ENCODE peak calls at places on chromosome 7, in five cellular contexts. One of them, this sample, is unnamed.

GRCh38 chr7:64574481-64575159 is 11.7 kb upstream of the ZNF680 start:
- DNase-seq in HFF-Myc: no peak
- DNase-seq in Kasumi-1: no peak
- DNase-seq in LoVo: no peak
- DNase-seq in activated T-helper 1 cell treated with anti-CD3 and anti-CD28 coated beads, Interleukin-2, amount 50 U/mL, for 16 hours: no peak
- DNase-seq in this sample: no peak

GRCh38 chr7:115593111-115593510 is 437.5 kb downstream of the TFEC start:
- DNase-seq in HFF-Myc: no peak
- DNase-seq in Kasumi-1: no peak
- DNase-seq in LoVo: no peak
- DNase-seq in activated T-helper 1 cell treated with anti-CD3 and anti-CD28 coated beads, Interleukin-2, amount 50 U/mL, for 16 hours: no peak
- DNase-seq in this sample: no peak

GRCh38 chr7:147400221-147400689 is 1190.3 kb upstream of the C7orf33 start:
- DNase-seq in HFF-Myc: no peak
- DNase-seq in Kasumi-1: no peak
- DNase-seq in LoVo: no peak
- DNase-seq in activated T-helper 1 cell treated with anti-CD3 and anti-CD28 coated beads, Interleukin-2, amount 50 U/mL, for 16 hours: no peak
- DNase-seq in this sample: no peak

GRCh38 chr7:31883761-31884164 is 186.4 kb downstream of the PDE1C start:
- DNase-seq in HFF-Myc: peak
- DNase-seq in Kasumi-1: peak
- DNase-seq in LoVo: no peak
- DNase-seq in activated T-helper 1 cell treated with anti-CD3 and anti-CD28 coated beads, Interleukin-2, amount 50 U/mL, for 16 hours: no peak
- DNase-seq in this sample: peak

GRCh38 chr7:21568762-21569161 is 25.9 kb downstream of the DNAH11 start:
- DNase-seq in HFF-Myc: no peak
- DNase-seq in Kasumi-1: peak
- DNase-seq in LoVo: no peak
- DNase-seq in activated T-helper 1 cell treated with anti-CD3 and anti-CD28 coated beads, Interleukin-2, amount 50 U/mL, for 16 hours: no peak
- DNase-seq in this sample: peak

GRCh38 chr7:133723044-133723443 is 404.1 kb upstream of the LRGUK start:
- DNase-seq in HFF-Myc: no peak
- DNase-seq in Kasumi-1: no peak
- DNase-seq in LoVo: no peak
- DNase-seq in activated T-helper 1 cell treated with anti-CD3 and anti-CD28 coated beads, Interleukin-2, amount 50 U/mL, for 16 hours: no peak
- DNase-seq in this sample: no peak

GRCh38 chr7:51278797-51279196 is 37.8 kb downstream of the COBL start:
- DNase-seq in HFF-Myc: no peak
- DNase-seq in Kasumi-1: no peak
- DNase-seq in LoVo: no peak
- DNase-seq in activated T-helper 1 cell treated with anti-CD3 and anti-CD28 coated beads, Interleukin-2, amount 50 U/mL, for 16 hours: no peak
- DNase-seq in this sample: no peak

GRCh38 chr7:73894851-73895441 is 34.0 kb downstream of the TMEM270 start:
- DNase-seq in HFF-Myc: no peak
- DNase-seq in Kasumi-1: no peak
- DNase-seq in LoVo: peak
- DNase-seq in activated T-helper 1 cell treated with anti-CD3 and anti-CD28 coated beads, Interleukin-2, amount 50 U/mL, for 16 hours: no peak
- DNase-seq in this sample: no peak

GRCh38 chr7:36651404-36651803 is 72.9 kb downstream of the AOAH start:
- DNase-seq in HFF-Myc: no peak
- DNase-seq in Kasumi-1: no peak
- DNase-seq in LoVo: no peak
- DNase-seq in activated T-helper 1 cell treated with anti-CD3 and anti-CD28 coated beads, Interleukin-2, amount 50 U/mL, for 16 hours: no peak
- DNase-seq in this sample: no peak

GRCh38 chr7:7221602-7222038 is 39.3 kb downstream of the C1GALT1 start:
- DNase-seq in HFF-Myc: peak
- DNase-seq in Kasumi-1: no peak
- DNase-seq in LoVo: peak
- DNase-seq in activated T-helper 1 cell treated with anti-CD3 and anti-CD28 coated beads, Interleukin-2, amount 50 U/mL, for 16 hours: no peak
- DNase-seq in this sample: peak

GRCh38 chr7:12458520-12459131 is 55.0 kb upstream of the VWDE start:
- DNase-seq in HFF-Myc: peak
- DNase-seq in Kasumi-1: peak
- DNase-seq in LoVo: peak
- DNase-seq in activated T-helper 1 cell treated with anti-CD3 and anti-CD28 coated beads, Interleukin-2, amount 50 U/mL, for 16 hours: no peak
- DNase-seq in this sample: peak

GRCh38 chr7:82559203-82559805 is 115.7 kb upstream of the CACNA2D1 start:
- DNase-seq in HFF-Myc: no peak
- DNase-seq in Kasumi-1: no peak
- DNase-seq in LoVo: no peak
- DNase-seq in activated T-helper 1 cell treated with anti-CD3 and anti-CD28 coated beads, Interleukin-2, amount 50 U/mL, for 16 hours: no peak
- DNase-seq in this sample: no peak

GRCh38 chr7:66356277-66356721 is 151.2 kb downstream of the TPST1 start:
- DNase-seq in HFF-Myc: no peak
- DNase-seq in Kasumi-1: no peak
- DNase-seq in LoVo: no peak
- DNase-seq in activated T-helper 1 cell treated with anti-CD3 and anti-CD28 coated beads, Interleukin-2, amount 50 U/mL, for 16 hours: no peak
- DNase-seq in this sample: no peak

GRCh38 chr7:79719216-79719615 is 265.7 kb upstream of the MAGI2 start:
- DNase-seq in HFF-Myc: no peak
- DNase-seq in Kasumi-1: no peak
- DNase-seq in LoVo: no peak
- DNase-seq in activated T-helper 1 cell treated with anti-CD3 and anti-CD28 coated beads, Interleukin-2, amount 50 U/mL, for 16 hours: no peak
- DNase-seq in this sample: no peak

GRCh38 chr7:16295558-16295957 is 125.8 kb downstream of the CRPPA start:
- DNase-seq in HFF-Myc: no peak
- DNase-seq in Kasumi-1: no peak
- DNase-seq in LoVo: no peak
- DNase-seq in activated T-helper 1 cell treated with anti-CD3 and anti-CD28 coated beads, Interleukin-2, amount 50 U/mL, for 16 hours: no peak
- DNase-seq in this sample: no peak

GRCh38 chr7:157652954-157653826 is 316.4 kb downstream of the DNAJB6 start:
- DNase-seq in HFF-Myc: no peak
- DNase-seq in Kasumi-1: no peak
- DNase-seq in LoVo: no peak
- DNase-seq in activated T-helper 1 cell treated with anti-CD3 and anti-CD28 coated beads, Interleukin-2, amount 50 U/mL, for 16 hours: no peak
- DNase-seq in this sample: no peak